ENCODE peak calls at places on chromosomes 6 and 20, in seven cellular contexts. C, R, S, F, G, L and E are unnamed samples.

GRCh38 chr6:37021356-37022129 is 16.1 kb downstream of the FGD2 start:
- DNase-seq in C (peak; percentile 60), R (peak; percentile 75), S (peak; percentile 42), F (peak; percentile 76), G (peak; percentile 45), L (no peak), E (peak; percentile 43)

GRCh38 chr6:77650098-77650663 is 2.7 kb upstream of the MEI4 start:
- DNase-seq in C (no peak), R (no peak), S (peak; percentile 69), F (peak; percentile 96), G (no peak), L (peak; percentile 20), E (no peak)

GRCh38 chr20:41670631-41671030 is 52.5 kb upstream of the CHD6 start:
- DNase-seq in C (no peak), R (no peak), S (no peak), F (no peak), G (no peak), L (no peak), E (no peak)

GRCh38 chr6:6725120-6725833 is 136.8 kb downstream of the LY86 start:
- DNase-seq in C (no peak), R (no peak), S (no peak), F (peak; percentile 72), G (no peak), L (no peak), E (no peak)

GRCh38 chr6:111870751-111871064 is 2.5 kb downstream of the FYN start:
- DNase-seq in C (peak; percentile 14), R (peak; percentile 54), S (no peak), F (no peak), G (no peak), L (no peak), E (no peak)

GRCh38 chr6:53916804-53917463 is 122.1 kb downstream of the LRRC1 start:
- DNase-seq in C (no peak), R (no peak), S (no peak), F (no peak), G (no peak), L (no peak), E (no peak)

GRCh38 chr20:36629719-36630340 is 16.2 kb downstream of the SLA2 start:
- DNase-seq in C (no peak), R (no peak), S (no peak), F (no peak), G (peak; percentile 78), L (no peak), E (no peak)

GRCh38 chr6:113907107-113907506 is 50.0 kb downstream of the MARCKS start:
- DNase-seq in C (no peak), R (no peak), S (no peak), F (no peak), G (no peak), L (no peak), E (no peak)

GRCh38 chr6:63347599-63347998 is 27.8 kb upstream of the LGSN start:
- DNase-seq in C (peak; percentile 94), R (peak; percentile 83), S (peak; percentile 17), F (no peak), G (no peak), L (no peak), E (no peak)

GRCh38 chr20:53773792-53774371 is 180.2 kb upstream of the ZNF217 start:
- DNase-seq in C (peak; percentile 96), R (peak; percentile 100), S (peak; percentile 45), F (no peak), G (no peak), L (no peak), E (no peak)

GRCh38 chr6:48429021-48429420 is 318.0 kb upstream of the PTCHD4 start:
- DNase-seq in C (no peak), R (peak; percentile 14), S (no peak), F (no peak), G (no peak), L (no peak), E (no peak)

GRCh38 chr6:15268130-15268908 is 22.4 kb downstream of the JARID2 start:
- DNase-seq in C (peak; percentile 55), R (no peak), S (no peak), F (peak; percentile 81), G (no peak), L (no peak), E (no peak)

GRCh38 chr20:58222446-58222845 is 6.0 kb downstream of the ANKRD60 start:
- DNase-seq in C (no peak), R (no peak), S (no peak), F (no peak), G (no peak), L (peak; percentile 70), E (no peak)

GRCh38 chr6:52610745-52611355 is 34.0 kb upstream of the TRAM2 start:
- DNase-seq in C (peak; percentile 80), R (peak; percentile 42), S (peak; percentile 49), F (no peak), G (no peak), L (no peak), E (no peak)

GRCh38 chr6:124882580-124883393 is 79.5 kb upstream of the RNF217 start:
- DNase-seq in C (peak; percentile 73), R (peak; percentile 66), S (no peak), F (no peak), G (no peak), L (no peak), E (no peak)

GRCh38 chr6:24547243-24547642 is 52.5 kb downstream of the ALDH5A1 start:
- DNase-seq in C (peak; percentile 10), R (no peak), S (peak; percentile 37), F (peak; percentile 75), G (peak; percentile 65), L (no peak), E (peak; percentile 75)

GRCh38 chr6:158353851-158354508 is 41.7 kb downstream of the TULP4 start:
- DNase-seq in C (peak; percentile 24), R (no peak), S (no peak), F (no peak), G (no peak), L (no peak), E (no peak)

GRCh38 chr6:166244353-166245045 is 63.7 kb downstream of the PRR18 start:
- DNase-seq in C (no peak), R (no peak), S (no peak), F (no peak), G (no peak), L (no peak), E (no peak)

GRCh38 chr6:168193816-168194701 is 115.0 kb upstream of the FRMD1 start:
- DNase-seq in C (no peak), R (no peak), S (no peak), F (peak; percentile 52), G (peak; percentile 1), L (peak; percentile 43), E (peak; percentile 47)

GRCh38 chr6:40171343-40171742 is 237.1 kb upstream of the MOCS1 start:
- DNase-seq in C (no peak), R (no peak), S (no peak), F (no peak), G (no peak), L (no peak), E (no peak)

GRCh38 chr6:40170856-40171255 is 236.6 kb upstream of the MOCS1 start:
- DNase-seq in C (no peak), R (no peak), S (no peak), F (no peak), G (no peak), L (no peak), E (no peak)

GRCh38 chr6:40172272-40172671 is 238.0 kb upstream of the MOCS1 start:
- DNase-seq in C (no peak), R (no peak), S (no peak), F (no peak), G (no peak), L (no peak), E (no peak)

GRCh38 chr6:40166963-40167362 is 232.7 kb upstream of the MOCS1 start:
- DNase-seq in C (no peak), R (no peak), S (no peak), F (no peak), G (no peak), L (no peak), E (no peak)

GRCh38 chr6:40169878-40170277 is 235.6 kb upstream of the MOCS1 start:
- DNase-seq in C (no peak), R (no peak), S (no peak), F (no peak), G (no peak), L (no peak), E (no peak)
- H3K4me2 ChIP-seq in C (no peak overlapping the region), R (no peak overlapping the region), S (no peak overlapping the region), F (no peak overlapping the region), G (no peak overlapping the region), L (no peak overlapping the region), E (no peak overlapping the region)

DNA sequence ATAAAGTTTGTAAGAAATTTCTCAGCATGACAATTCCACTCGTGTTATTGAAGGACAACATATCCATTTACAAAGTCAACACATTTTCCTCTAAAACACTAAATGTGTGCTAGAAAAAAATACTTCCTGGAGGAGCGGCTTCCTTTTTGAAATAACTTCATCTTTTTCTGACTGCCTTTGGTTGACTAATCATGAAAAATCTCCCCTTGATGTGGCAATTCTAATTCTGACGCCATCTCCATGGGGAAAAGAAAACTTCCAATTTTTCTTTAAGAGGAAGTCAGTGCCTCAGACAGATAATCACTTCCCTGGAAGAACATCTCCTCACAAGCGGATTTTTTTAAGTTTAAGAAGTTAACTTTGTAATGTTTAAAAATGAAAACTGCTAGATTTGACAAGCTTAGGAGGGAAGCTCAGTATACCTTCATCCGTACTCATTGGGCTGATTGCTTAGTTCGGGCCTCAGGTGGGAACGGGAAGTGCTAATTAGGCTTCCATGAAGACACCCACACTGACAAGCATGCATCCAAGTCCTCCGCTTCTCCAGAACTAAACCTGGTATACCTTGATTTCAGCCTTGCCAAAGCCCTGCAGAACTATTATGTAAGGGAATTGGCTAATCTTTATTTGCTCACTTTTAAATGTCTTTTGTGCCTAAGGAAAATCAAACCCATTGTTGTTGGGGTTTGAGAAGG is 35.1 kb upstream of the DUSP22 start:
- DNase-seq in C (peak; percentile 64), R (peak; percentile 46), S (no peak), F (peak; percentile 5), G (no peak), L (no peak), E (no peak)
- H3K9me2 ChIP-seq in C (no peaks in the 10 kb centered on the region), R (no peaks in the 10 kb centered on the region), S (no peaks in the 10 kb centered on the region), F (no peaks in the 10 kb centered on the region), G (no peaks in the 10 kb centered on the region), L (no peaks in the 10 kb centered on the region), E (no peaks in the 10 kb centered on the region)

GRCh38 chr6:106112446-106112845 is 26.3 kb downstream of the PRDM1 start:
- DNase-seq in C (no peak), R (peak; percentile 22), S (no peak), F (no peak), G (no peak), L (no peak), E (no peak)
- H3K4me2 ChIP-seq in C (no peak overlapping the region), R (no peak overlapping the region), S (no peak overlapping the region), F (no peak overlapping the region), G (no peak overlapping the region), L (no peak overlapping the region), E (no peak overlapping the region)

GRCh38 chr20:61685462-61685861 is 380.2 kb downstream of the TAF4 start:
- DNase-seq in C (no peak), R (no peak), S (no peak), F (no peak), G (no peak), L (no peak), E (no peak)

GRCh38 chr20:61690150-61690549 is 375.5 kb downstream of the TAF4 start:
- DNase-seq in C (no peak), R (no peak), S (no peak), F (no peak), G (no peak), L (no peak), E (no peak)

GRCh38 chr20:61690993-61691840 is 374.5 kb downstream of the TAF4 start:
- DNase-seq in C (no peak), R (no peak), S (no peak), F (no peak), G (no peak), L (no peak), E (no peak)

GRCh38 chr20:61686081-61686936 is 379.4 kb downstream of the TAF4 start:
- DNase-seq in C (no peak), R (no peak), S (no peak), F (no peak), G (no peak), L (no peak), E (no peak)

GRCh38 chr20:61688411-61688810 is 377.3 kb downstream of the TAF4 start:
- DNase-seq in C (no peak), R (no peak), S (no peak), F (no peak), G (no peak), L (no peak), E (no peak)
- H3K9me2 ChIP-seq in C (no peaks in the 10 kb centered on the region), R (no peaks in the 10 kb centered on the region), S (no peaks in the 10 kb centered on the region), F (no peaks in the 10 kb centered on the region), G (no peaks in the 10 kb centered on the region), L (no peaks in the 10 kb centered on the region), E (no peaks in the 10 kb centered on the region)